ENCODE peak calls at places on chromosomes 7 and 10, in five cellular contexts. I is occipital lobe; Y is activated CD4-positive, alpha-beta T cell treated with anti-CD3 and anti-CD28 coated beads for 24 hours; T is Ammon's horn; L is CD4-positive, alpha-beta memory T cell. Z is an unnamed sample.

GRCh38 chr7:83925860-83926259 is 268.7 kb downstream of the SEMA3A start:
- DNase-seq in I (no peak), Y (no peak), T (no peak), L (no peak), Z (no peak)

GRCh38 chr10:88819290-88819689 is 16.8 kb downstream of the LIPM start:
- DNase-seq in I (no peak), Y (no peak), T (no peak), L (no peak), Z (no peak)

GRCh38 chr7:37571806-37572205 is 111.8 kb upstream of the GPR141 start:
- DNase-seq in I (no peak), Y (no peak), T (no peak), L (no peak), Z (no peak)

GRCh38 chr7:44488955-44489354 is 1.5 kb downstream of the NUDCD3 start:
- DNase-seq in I (no peak), Y (no peak), T (no peak), L (no peak), Z (no peak)

GRCh38 chr10:26824015-26824690 is 36.6 kb downstream of the ABI1 start:
- DNase-seq in I (no peak), Y (no peak), T (no peak), L (no peak), Z (no peak)

GRCh38 chr10:53833908-53834307 is 967.1 kb downstream of the PCDH15 start:
- DNase-seq in I (no peak), Y (no peak), T (no peak), L (no peak), Z (no peak)

GRCh38 chr7:1855396-1856160 is 185.5 kb downstream of the ELFN1 start:
- DNase-seq in I (no peak), Y (no peak), T (no peak), L (no peak), Z (no peak)

GRCh38 chr7:3188946-3189345 is 112.1 kb upstream of the SDK1 start:
- DNase-seq in I (no peak), Y (no peak), T (no peak), L (no peak), Z (no peak)

GRCh38 chr10:23001901-23002516 is 74.2 kb downstream of the ARMC3 start:
- DNase-seq in I (no peak), Y (no peak), T (peak), L (no peak), Z (no peak)

GRCh38 chr10:109275970-109276369 is 647.3 kb downstream of the XPNPEP1 start:
- DNase-seq in I (no peak), Y (no peak), T (no peak), L (no peak), Z (no peak)

GRCh38 chr10:71351628-71352319 is 32.7 kb downstream of the SLC29A3 start:
- DNase-seq in I (no peak), Y (no peak), T (peak), L (no peak), Z (no peak)

GRCh38 chr7:5822742-5823503 is 41.5 kb upstream of the RNF216 start:
- DNase-seq in I (peak), Y (peak), T (peak), L (peak), Z (peak)

GRCh38 chr7:22052221-22052639 is 106.5 kb upstream of the CDCA7L start:
- DNase-seq in I (no peak), Y (no peak), T (peak), L (no peak), Z (no peak)

GRCh38 chr10:43258032-43258921 is 8.6 kb downstream of the RASGEF1A start:
- DNase-seq in I (no peak), Y (no peak), T (no peak), L (no peak), Z (peak)

GRCh38 chr7:37557810-37558209 is 109.1 kb upstream of the ELMO1 start:
- DNase-seq in I (no peak), Y (no peak), T (no peak), L (no peak), Z (no peak)

GRCh38 chr10:37775612-37776011 is 81.8 kb downstream of the ZNF248 start:
- DNase-seq in I (no peak), Y (no peak), T (no peak), L (no peak), Z (no peak)

GRCh38 chr7:158975526-158976467 is 119.4 kb downstream of the DYNC2I1 start:
- DNase-seq in I (no peak), Y (no peak), T (no peak), L (no peak), Z (no peak)

GRCh38 chr7:108630002-108630401 is 60.3 kb downstream of the DNAJB9 start:
- DNase-seq in I (peak), Y (no peak), T (peak), L (no peak), Z (no peak)

GRCh38 chr7:38222481-38223096 is 44.5 kb downstream of the STARD3NL start:
- DNase-seq in I (no peak), Y (peak), T (peak), L (peak), Z (no peak)

GRCh38 chr10:88616250-88616977 is 29.9 kb downstream of the LIPJ start:
- DNase-seq in I (no peak), Y (no peak), T (peak), L (no peak), Z (no peak)

GRCh38 chr7:79217468-79217867 is 236.0 kb downstream of the MAGI2 start:
- DNase-seq in I (no peak), Y (no peak), T (no peak), L (no peak), Z (no peak)

GRCh38 chr10:49269523-49269922 is 29.4 kb upstream of the C10orf71 start:
- DNase-seq in I (no peak), Y (no peak), T (no peak), L (no peak), Z (peak)

GRCh38 chr10:13270877-13271551 is 28.9 kb downstream of the PHYH start:
- DNase-seq in I (no peak), Y (no peak), T (no peak), L (no peak), Z (no peak)

GRCh38 chr10:121267236-121268003 is 330.8 kb downstream of the FGFR2 start:
- DNase-seq in I (no peak), Y (no peak), T (no peak), L (no peak), Z (no peak)

GRCh38 chr10:47026301-47027107 is 115.3 kb downstream of the PTPN20 start:
- DNase-seq in I (no peak), Y (no peak), T (no peak), L (no peak), Z (peak)

GRCh38 chr7:35707422-35707821 is 12.5 kb upstream of the HERPUD2 start:
- DNase-seq in I (no peak), Y (no peak), T (no peak), L (no peak), Z (no peak)

GRCh38 chr10:132158122-132158741 is 28.5 kb upstream of the DPYSL4 start:
- DNase-seq in I (no peak), Y (no peak), T (no peak), L (peak), Z (no peak)

GRCh38 chr7:32427769-32428291 is 62.4 kb downstream of the LSM5 start:
- DNase-seq in I (peak), Y (peak), T (peak), L (peak), Z (peak)

GRCh38 chr10:92038949-92039348 is 115.4 kb downstream of the BTAF1 start:
- DNase-seq in I (no peak), Y (no peak), T (no peak), L (no peak), Z (no peak)

GRCh38 chr7:73809454-73810090 is 21.2 kb upstream of the CLDN4 start:
- DNase-seq in I (no peak), Y (no peak), T (no peak), L (no peak), Z (no peak)

GRCh38 chr7:103073989-103074518 is 542 bp downstream of the FBXL13 start:
- DNase-seq in I (no peak), Y (no peak), T (no peak), L (no peak), Z (no peak)

GRCh38 chr7:4831723-4832495 is 29.9 kb downstream of the PAPOLB start:
- DNase-seq in I (no peak), Y (no peak), T (no peak), L (no peak), Z (no peak)

GRCh38 chr7:82110146-82110823 is 333.3 kb downstream of the CACNA2D1 start:
- DNase-seq in I (no peak), Y (no peak), T (no peak), L (no peak), Z (no peak)

GRCh38 chr7:107152011-107152410 is 16.8 kb upstream of the HBP1 start:
- DNase-seq in I (no peak), Y (no peak), T (no peak), L (no peak), Z (no peak)

Z was measured in osteocyte.